ENCODE peak calls at places on chromosomes 12 and 14, in eight cellular contexts. One of them, this sample, is unnamed. For H3K4me1, the result is how much of the 10 kb centered on the place peaks cover.

GRCh38 chr14:20215196-20215595 is 8.3 kb upstream of the OR11H6 start:
- DNase-seq in sigmoid colon: no peak
- DNase-seq in A673: no peak
- DNase-seq in ovary: no peak
- DNase-seq in CD8-positive, alpha-beta T cell: no peak
- DNase-seq in fibroblast of lung: no peak
- DNase-seq in adrenal gland: no peak
- DNase-seq in IMR-90: no peak
- DNase-seq in this sample: no peak

GRCh38 chr12:127550271-127550670 is 716.7 kb upstream of the TMEM132C start:
- DNase-seq in adrenal gland: no peak
- DNase-seq in A673: no peak
- DNase-seq in IMR-90: peak
- DNase-seq in ovary: no peak
- DNase-seq in sigmoid colon: no peak
- DNase-seq in fibroblast of lung: peak
- DNase-seq in CD8-positive, alpha-beta T cell: no peak
- DNase-seq in this sample: no peak

GRCh38 chr12:10304161-10304574 is 3.5 kb upstream of the KLRD1 start:
- DNase-seq in ovary: no peak
- DNase-seq in sigmoid colon: no peak
- DNase-seq in fibroblast of lung: peak
- DNase-seq in A673: no peak
- DNase-seq in adrenal gland: no peak
- DNase-seq in CD8-positive, alpha-beta T cell: no peak
- DNase-seq in IMR-90: peak
- DNase-seq in this sample: no peak

GRCh38 chr12:100688451-100688864 is 106.1 kb upstream of the ANO4 start:
- DNase-seq in adrenal gland: no peak
- DNase-seq in fibroblast of lung: peak
- DNase-seq in CD8-positive, alpha-beta T cell: no peak
- DNase-seq in ovary: no peak
- DNase-seq in A673: peak
- DNase-seq in IMR-90: no peak
- DNase-seq in sigmoid colon: no peak
- DNase-seq in this sample: no peak

GRCh38 chr12:107404981-107405380 is 280.6 kb upstream of the PWP1 start:
- DNase-seq in CD8-positive, alpha-beta T cell: no peak
- DNase-seq in fibroblast of lung: peak
- DNase-seq in IMR-90: peak
- DNase-seq in adrenal gland: peak
- DNase-seq in A673: peak
- DNase-seq in sigmoid colon: no peak
- DNase-seq in ovary: no peak
- DNase-seq in this sample: no peak

GRCh38 chr14:22112004-22112403 is 438.4 kb upstream of the OR4E1 start:
- DNase-seq in CD8-positive, alpha-beta T cell: peak
- DNase-seq in adrenal gland: no peak
- DNase-seq in IMR-90: no peak
- DNase-seq in ovary: no peak
- DNase-seq in sigmoid colon: no peak
- DNase-seq in A673: peak
- DNase-seq in fibroblast of lung: no peak
- DNase-seq in this sample: no peak

GRCh38 chr12:67067453-67068203 is 201.5 kb upstream of the CAND1 start:
- DNase-seq in adrenal gland: no peak
- DNase-seq in IMR-90: no peak
- DNase-seq in A673: no peak
- DNase-seq in fibroblast of lung: no peak
- DNase-seq in CD8-positive, alpha-beta T cell: no peak
- DNase-seq in ovary: no peak
- DNase-seq in sigmoid colon: no peak
- DNase-seq in this sample: no peak

GRCh38 chr12:113196996-113197395 is 11.5 kb downstream of the RITA1 start:
- DNase-seq in ovary: peak
- DNase-seq in A673: peak
- DNase-seq in adrenal gland: peak
- DNase-seq in fibroblast of lung: peak
- DNase-seq in CD8-positive, alpha-beta T cell: no peak
- DNase-seq in IMR-90: peak
- DNase-seq in sigmoid colon: peak
- DNase-seq in this sample: no peak

GRCh38 chr12:75814856-75815754 is 216.5 kb downstream of the PHLDA1 start:
- DNase-seq in ovary: no peak
- DNase-seq in adrenal gland: peak
- DNase-seq in fibroblast of lung: peak
- DNase-seq in IMR-90: peak
- DNase-seq in A673: peak
- DNase-seq in sigmoid colon: no peak
- DNase-seq in CD8-positive, alpha-beta T cell: no peak
- DNase-seq in this sample: no peak

GRCh38 chr14:91356218-91356763 is 61.3 kb downstream of the CCDC88C start:
- DNase-seq in adrenal gland: no peak
- DNase-seq in A673: no peak
- DNase-seq in IMR-90: no peak
- DNase-seq in CD8-positive, alpha-beta T cell: no peak
- DNase-seq in ovary: no peak
- DNase-seq in fibroblast of lung: no peak
- DNase-seq in sigmoid colon: no peak
- DNase-seq in this sample: no peak
- H3K4me1 ChIP-seq in adrenal gland: under half
- H3K4me1 ChIP-seq in A673: half or more
- H3K4me1 ChIP-seq in IMR-90: under half
- H3K4me1 ChIP-seq in CD8-positive, alpha-beta T cell: half or more
- H3K4me1 ChIP-seq in ovary: under half
- H3K4me1 ChIP-seq in fibroblast of lung: under half
- H3K4me1 ChIP-seq in sigmoid colon: under half
- H3K4me1 ChIP-seq in this sample: under half

GRCh38 chr14:100072783-100073346 is 7.6 kb downstream of the EVL start:
- DNase-seq in CD8-positive, alpha-beta T cell: peak
- DNase-seq in IMR-90: no peak
- DNase-seq in fibroblast of lung: no peak
- DNase-seq in ovary: no peak
- DNase-seq in adrenal gland: no peak
- DNase-seq in sigmoid colon: no peak
- DNase-seq in A673: no peak
- DNase-seq in this sample: no peak
- TF ChIP-seq CTCF in CD8-positive, alpha-beta T cell: peak
- TF ChIP-seq CTCF in IMR-90: no peak
- TF ChIP-seq CTCF in fibroblast of lung: no peak
- TF ChIP-seq CTCF in ovary: no peak
- TF ChIP-seq CTCF in adrenal gland: no peak
- TF ChIP-seq CTCF in sigmoid colon: no peak
- TF ChIP-seq CTCF in A673: no peak
- TF ChIP-seq CTCF in this sample: no peak

GRCh38 chr12:73947627-73948026 is 590.0 kb upstream of the ATXN7L3B start:
- DNase-seq in IMR-90: no peak
- DNase-seq in sigmoid colon: no peak
- DNase-seq in fibroblast of lung: no peak
- DNase-seq in ovary: no peak
- DNase-seq in adrenal gland: no peak
- DNase-seq in A673: no peak
- DNase-seq in CD8-positive, alpha-beta T cell: no peak
- DNase-seq in this sample: no peak
- H3K4me1 ChIP-seq in IMR-90: under half
- H3K4me1 ChIP-seq in sigmoid colon: under half
- H3K4me1 ChIP-seq in fibroblast of lung: under half
- H3K4me1 ChIP-seq in ovary: under half
- H3K4me1 ChIP-seq in adrenal gland: under half
- H3K4me1 ChIP-seq in A673: under half
- H3K4me1 ChIP-seq in CD8-positive, alpha-beta T cell: under half
- H3K4me1 ChIP-seq in this sample: under half

DNA sequence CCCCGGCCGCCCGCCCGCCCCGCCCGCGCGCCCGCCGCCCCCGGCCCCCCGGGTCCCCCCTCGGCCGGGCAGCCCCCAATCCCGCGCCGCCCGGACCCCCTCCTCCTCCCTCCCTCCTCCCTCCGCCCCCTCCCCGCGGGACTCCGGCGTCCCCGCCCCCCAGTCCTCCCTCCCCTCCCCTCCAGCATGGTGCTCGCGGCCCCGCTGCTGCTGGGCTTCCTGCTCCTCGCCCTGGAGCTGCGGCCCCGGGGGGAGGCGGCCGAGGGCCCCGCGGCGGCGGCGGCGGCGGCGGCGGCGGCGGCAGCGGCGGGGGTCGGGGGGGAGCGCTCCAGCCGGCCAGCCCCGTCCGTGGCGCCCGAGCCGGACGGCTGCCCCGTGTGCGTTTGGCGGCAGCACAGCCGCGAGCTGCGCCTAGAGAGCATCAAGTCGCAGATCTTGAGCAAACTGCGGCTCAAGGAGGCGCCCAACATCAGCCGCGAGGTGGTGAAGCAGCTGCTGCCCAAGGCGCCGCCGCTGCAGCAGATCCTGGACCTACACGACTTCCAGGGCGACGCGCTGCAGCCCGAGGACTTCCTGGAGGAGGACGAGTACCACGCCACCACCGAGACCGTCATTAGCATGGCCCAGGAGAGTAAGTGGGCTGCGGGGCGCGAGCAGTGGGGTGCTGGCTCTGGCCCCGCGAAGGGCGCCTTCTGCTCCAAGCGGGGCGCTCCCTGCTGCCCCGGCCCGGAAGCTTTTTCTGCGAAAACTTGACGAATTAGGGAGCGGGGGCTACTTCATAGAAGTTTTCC is 404 bp downstream of the GDF11 start:
- DNase-seq in adrenal gland: no peak
- DNase-seq in IMR-90: peak
- DNase-seq in fibroblast of lung: peak
- DNase-seq in sigmoid colon: peak
- DNase-seq in CD8-positive, alpha-beta T cell: no peak
- DNase-seq in ovary: peak
- DNase-seq in A673: peak
- DNase-seq in this sample: no peak
- TF ChIP-seq CTCF in adrenal gland: no peak
- TF ChIP-seq CTCF in IMR-90: peak
- TF ChIP-seq CTCF in fibroblast of lung: no peak
- TF ChIP-seq CTCF in sigmoid colon: no peak
- TF ChIP-seq CTCF in CD8-positive, alpha-beta T cell: no peak
- TF ChIP-seq CTCF in ovary: no peak
- TF ChIP-seq CTCF in A673: peak
- TF ChIP-seq CTCF in this sample: no peak

DNA sequence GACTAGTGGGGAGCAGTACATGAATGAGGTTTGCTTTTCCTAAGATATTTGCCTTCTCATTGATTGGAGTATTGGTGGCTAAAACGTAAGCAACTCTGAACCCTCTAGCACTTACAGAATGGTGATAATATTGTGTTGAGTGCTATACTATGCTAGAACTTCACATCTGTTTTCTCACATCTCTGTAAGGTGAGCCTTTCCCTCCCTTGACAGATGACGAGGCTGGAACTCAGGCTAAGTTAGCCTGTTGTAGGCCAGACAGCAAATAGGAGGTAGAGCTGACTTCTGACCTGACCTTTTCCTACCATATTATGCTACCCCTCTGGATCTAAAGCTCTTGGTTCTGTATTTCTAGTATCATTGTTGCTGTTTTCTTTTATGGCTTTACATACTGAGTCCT is 85.7 kb downstream of the CRADD start:
- DNase-seq in ovary: no peak
- DNase-seq in CD8-positive, alpha-beta T cell: no peak
- DNase-seq in A673: no peak
- DNase-seq in IMR-90: no peak
- DNase-seq in fibroblast of lung: no peak
- DNase-seq in adrenal gland: no peak
- DNase-seq in sigmoid colon: no peak
- DNase-seq in this sample: no peak
- H3K4me1 ChIP-seq in ovary: under half
- H3K4me1 ChIP-seq in CD8-positive, alpha-beta T cell: under half
- H3K4me1 ChIP-seq in A673: under half
- H3K4me1 ChIP-seq in IMR-90: under half
- H3K4me1 ChIP-seq in fibroblast of lung: under half
- H3K4me1 ChIP-seq in adrenal gland: under half
- H3K4me1 ChIP-seq in sigmoid colon: under half
- H3K4me1 ChIP-seq in this sample: under half

GRCh38 chr14:76421662-76422061 is 45.7 kb downstream of the ESRRB start:
- DNase-seq in adrenal gland: no peak
- DNase-seq in fibroblast of lung: no peak
- DNase-seq in A673: no peak
- DNase-seq in CD8-positive, alpha-beta T cell: no peak
- DNase-seq in ovary: no peak
- DNase-seq in sigmoid colon: no peak
- DNase-seq in IMR-90: no peak
- DNase-seq in this sample: no peak
- TF ChIP-seq CTCF in adrenal gland: no peak
- TF ChIP-seq CTCF in fibroblast of lung: no peak
- TF ChIP-seq CTCF in A673: no peak
- TF ChIP-seq CTCF in CD8-positive, alpha-beta T cell: no peak
- TF ChIP-seq CTCF in ovary: no peak
- TF ChIP-seq CTCF in sigmoid colon: no peak
- TF ChIP-seq CTCF in IMR-90: no peak
- TF ChIP-seq CTCF in this sample: no peak